ENCODE peak calls at places on chromosomes 4 and X, in six cellular contexts. I is SK-N-SH, B is GM23338, U is GM23248, Y is PC-3, A is PC-9. G is an unnamed sample. For H3K9me2 and H3F3A, the result is how much of the 10 kb centered on the place peaks cover.

GRCh38 chr4:127968565-127968964 is 3.4 kb downstream of the ABHD18 start:
- DNase-seq in I (no peak), B (no peak), U (no peak), Y (no peak), A (no peak), G (no peak)

GRCh38 chr4:47071863-47072441 is 40.6 kb downstream of the GABRB1 start:
- DNase-seq in I (no peak), B (no peak), U (peak), Y (peak), A (no peak), G (peak)

GRCh38 chr4:68594678-68595077 is 18.6 kb upstream of the UGT2B17 start:
- DNase-seq in I (no peak), B (no peak), U (no peak), Y (no peak), A (no peak), G (no peak)

GRCh38 chr4:4306920-4307319 is 16.9 kb downstream of the ZBTB49 start:
- DNase-seq in I (no peak), B (no peak), U (no peak), Y (no peak), A (no peak), G (no peak)

GRCh38 chr4:58761563-58761962 is 1651.4 kb upstream of the IGFBP7 start:
- DNase-seq in I (no peak), B (no peak), U (no peak), Y (no peak), A (no peak), G (no peak)

GRCh38 chr4:106365613-106366012 is 3.0 kb downstream of the GIMD1 start:
- DNase-seq in I (no peak), B (no peak), U (peak), Y (peak), A (no peak), G (no peak)

GRCh38 chr4:8501781-8502180 is 61.2 kb downstream of the TRMT44 start:
- DNase-seq in I (no peak), B (no peak), U (no peak), Y (no peak), A (no peak), G (no peak)

GRCh38 chrX:47133493-47133892 is 11.0 kb downstream of the NDUFB11 start:
- DNase-seq in I (no peak), B (no peak), U (no peak), Y (no peak), A (no peak), G (no peak)

GRCh38 chr4:38572798-38573197 is 91.2 kb upstream of the KLF3 start:
- DNase-seq in I (no peak), B (no peak), U (no peak), Y (no peak), A (no peak), G (no peak)

GRCh38 chrX:96407501-96407900 is 277.1 kb upstream of the DIAPH2 start:
- DNase-seq in I (no peak), B (no peak), U (peak), Y (peak), A (peak), G (no peak)

GRCh38 chr4:103786014-103786413 is 66.2 kb upstream of the TACR3 start:
- DNase-seq in I (peak), B (peak), U (peak), Y (peak), A (peak), G (peak)

GRCh38 chr4:71300964-71301363 is 37.9 kb upstream of the SLC4A4 start:
- DNase-seq in I (no peak), B (no peak), U (no peak), Y (no peak), A (no peak), G (no peak)

GRCh38 chr4:25253072-25253447 is 19.2 kb downstream of the PI4K2B start:
- DNase-seq in I (no peak), B (no peak), U (no peak), Y (peak), A (no peak), G (no peak)

GRCh38 chr4:40316333-40316781 is 18.8 kb upstream of the CHRNA9 start:
- DNase-seq in I (no peak), B (no peak), U (peak), Y (peak), A (peak), G (peak)

GRCh38 chr4:181166742-181167399 is 1076.3 kb upstream of the TENM3 start:
- DNase-seq in I (no peak), B (peak), U (no peak), Y (no peak), A (no peak), G (no peak)

GRCh38 chr4:7364979-7365378 is 69.8 kb downstream of the PSAPL1 start:
- DNase-seq in I (no peak), B (no peak), U (no peak), Y (no peak), A (no peak), G (no peak)

GRCh38 chr4:73855406-73855805 is 2.3 kb downstream of the PF4V1 start:
- DNase-seq in I (no peak), B (no peak), U (no peak), Y (no peak), A (no peak), G (no peak)

GRCh38 chr4:89222171-89222570 is 85.4 kb downstream of the GPRIN3 start:
- DNase-seq in I (no peak), B (no peak), U (no peak), Y (peak), A (peak), G (peak)

GRCh38 chr4:88448905-88449689 is 7.8 kb upstream of the HERC5 start:
- DNase-seq in I (no peak), B (no peak), U (no peak), Y (no peak), A (no peak), G (no peak)

GRCh38 chr4:137677851-137678250 is 145.6 kb upstream of the PCDH18 start:
- DNase-seq in I (no peak), B (no peak), U (peak), Y (peak), A (no peak), G (no peak)

GRCh38 chr4:152540293-152540674 is 4.4 kb upstream of the FBXW7 start:
- DNase-seq in I (no peak), B (peak), U (no peak), Y (no peak), A (no peak), G (no peak)

GRCh38 chrX:33207056-33207455 is 4.3 kb downstream of the DMD start:
- DNase-seq in I (no peak), B (no peak), U (no peak), Y (no peak), A (no peak), G (no peak)
- H3K9me2 ChIP-seq in I (under half), B (under half), U (under half), Y (under half), A (under half), G (under half)

DNA sequence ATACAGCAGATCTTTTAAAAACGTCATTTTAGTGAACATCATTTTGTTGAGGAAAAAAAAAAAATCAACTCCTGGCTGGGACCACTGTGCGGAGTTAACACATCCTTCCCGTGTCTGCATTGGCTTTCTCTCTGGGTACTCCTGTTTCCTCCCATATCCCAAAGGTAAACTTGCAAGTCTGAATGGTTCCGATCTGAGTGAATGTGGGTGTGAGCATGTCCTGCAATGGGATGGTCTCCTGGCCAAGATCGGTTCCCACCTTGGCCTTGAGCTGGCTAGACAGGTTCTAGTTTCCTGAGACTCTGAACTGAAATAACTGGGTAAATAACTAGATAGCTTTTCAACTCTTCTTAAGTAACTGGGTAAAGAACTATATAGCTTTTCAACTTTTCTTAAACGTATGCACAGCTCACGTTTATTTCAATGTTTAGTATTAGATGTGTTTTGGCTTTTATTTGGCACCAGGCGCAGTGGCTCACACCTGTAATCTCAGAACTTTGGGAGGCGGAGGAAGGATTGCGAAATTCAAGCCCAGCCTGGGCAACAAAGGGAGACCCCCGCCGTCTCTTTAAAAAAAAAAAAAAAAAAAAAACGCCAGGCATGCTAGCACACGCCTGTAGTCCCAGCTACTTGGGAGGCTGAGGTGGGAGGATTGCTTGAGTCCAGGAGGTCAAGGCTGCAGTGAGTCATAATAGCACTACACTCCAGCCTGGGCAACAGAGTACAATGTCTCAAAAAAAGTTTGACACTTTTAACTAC is 14.0 kb downstream of the RBMX start:
- DNase-seq in I (no peak), B (peak), U (no peak), Y (no peak), A (no peak), G (no peak)
- H3F3A ChIP-seq in I (under half), B (under half), U (under half), Y (under half), A (under half), G (under half)

DNA sequence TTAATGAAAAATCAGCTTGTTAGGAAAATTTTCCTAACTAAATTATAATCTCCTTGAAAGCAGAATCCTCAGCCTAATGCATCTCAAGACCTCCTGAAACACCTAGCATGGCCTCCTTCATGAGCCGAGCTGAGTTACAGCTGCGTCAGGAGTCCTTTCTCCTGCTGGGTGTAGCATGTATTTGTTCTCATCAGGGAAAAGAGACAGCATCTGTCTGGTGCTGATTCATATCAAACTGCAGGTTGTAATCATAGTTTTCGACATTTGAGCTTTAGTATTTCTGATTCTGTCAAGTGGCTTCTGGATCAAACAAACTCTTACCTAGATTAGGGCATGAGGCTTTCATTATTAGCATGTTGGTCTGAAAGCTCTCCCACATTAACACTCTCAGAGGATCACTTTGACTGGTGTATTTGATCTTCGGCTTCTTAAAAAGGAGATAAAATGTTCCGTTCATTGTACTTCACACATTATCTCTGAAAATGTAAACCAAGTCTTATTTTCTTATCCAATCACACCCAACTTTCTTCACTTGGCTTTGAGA is 140.1 kb upstream of the FRG1 start:
- DNase-seq in I (no peak), B (no peak), U (no peak), Y (no peak), A (no peak), G (no peak)
- H3K27ac ChIP-seq in I (no peak), B (no peak), U (no peak), Y (no peak), A (no peak), G (no peak)

GRCh38 chr4:77669911-77670590 is 64.4 kb downstream of the CXCL13 start:
- DNase-seq in I (no peak), B (no peak), U (no peak), Y (no peak), A (no peak), G (no peak)
- H3K9me2 ChIP-seq in I (under half), B (under half), U (under half), Y (under half), A (under half), G (under half)

GRCh38 chr4:139177888-139178609 is 1.0 kb upstream of the ELF2 start:
- DNase-seq in I (peak), B (peak), U (peak), Y (peak), A (peak), G (peak)
- H3F3A ChIP-seq in I (under half), B (under half), U (under half), Y (under half), A (under half), G (under half)

DNA sequence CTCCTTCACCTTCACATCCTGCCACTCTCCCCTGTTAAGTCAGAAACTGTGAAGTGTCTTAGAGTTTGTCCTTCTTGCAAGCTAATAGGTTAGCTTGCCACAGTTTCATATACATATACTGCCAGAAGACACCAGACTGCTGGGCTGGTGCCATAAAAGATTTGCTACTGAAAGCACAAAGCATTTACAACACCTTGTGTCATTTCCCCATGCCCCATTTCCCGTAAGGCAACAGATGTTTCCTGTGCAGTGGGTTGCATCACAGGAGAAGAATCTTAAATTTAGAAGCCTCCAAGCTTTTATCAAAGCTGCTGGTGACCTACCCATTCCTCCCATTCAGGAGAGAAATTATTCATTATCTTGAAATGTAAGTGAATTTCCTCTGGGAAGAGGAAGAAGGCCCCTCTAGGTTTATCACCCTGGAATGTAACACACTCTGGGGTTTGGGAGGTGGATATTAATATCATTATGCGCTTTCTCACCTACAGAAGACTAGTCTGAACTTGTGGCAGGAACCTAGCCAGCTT is 34.5 kb upstream of the RAB33B start:
- DNase-seq in I (no peak), B (no peak), U (peak), Y (no peak), A (no peak), G (peak)
- H3K27ac ChIP-seq in I (no peak), B (no peak), U (peak), Y (no peak), A (no peak), G (peak)

GRCh38 chrX:150765237-150765636 is 72.0 kb downstream of the MTMR1 start:
- DNase-seq in I (no peak), B (no peak), U (no peak), Y (no peak), A (no peak), G (no peak)

GRCh38 chrX:150767045-150767395 is 73.8 kb downstream of the MTMR1 start:
- DNase-seq in I (no peak), B (no peak), U (peak), Y (no peak), A (no peak), G (no peak)

GRCh38 chrX:150766351-150767044 is 73.3 kb downstream of the MTMR1 start:
- DNase-seq in I (no peak), B (peak), U (no peak), Y (no peak), A (no peak), G (no peak)

GRCh38 chrX:150767475-150768131 is 74.4 kb downstream of the MTMR1 start:
- DNase-seq in I (no peak), B (no peak), U (peak), Y (peak), A (no peak), G (no peak)

GRCh38 chrX:150765782-150766350 is 72.7 kb downstream of the MTMR1 start:
- DNase-seq in I (no peak), B (peak), U (no peak), Y (no peak), A (no peak), G (no peak)
- H3K9me2 ChIP-seq in I (under half), B (under half), U (under half), Y (under half), A (under half), G (under half)

DNA sequence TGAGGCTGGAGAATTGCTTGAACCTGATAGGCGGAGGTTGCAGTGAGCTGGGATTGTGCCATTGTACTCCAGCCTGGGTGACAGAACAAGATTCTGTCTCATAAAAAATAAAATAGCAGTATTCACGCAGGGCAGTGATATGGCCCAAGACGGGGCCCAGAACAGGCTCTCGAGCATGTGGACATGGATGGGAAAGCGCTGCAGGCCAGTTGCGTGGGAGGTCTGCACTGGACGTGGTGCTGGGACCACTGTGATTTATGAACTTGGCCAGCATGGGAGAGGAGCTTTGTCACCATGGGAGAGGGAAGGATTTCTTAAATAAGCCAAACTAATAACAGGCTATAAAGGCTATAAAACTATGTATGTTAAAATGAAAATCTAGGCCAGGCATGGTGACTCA is 51.6 kb downstream of the NSD2 start:
- DNase-seq in I (no peak), B (no peak), U (no peak), Y (no peak), A (no peak), G (no peak)
- H3F3A ChIP-seq in I (under half), B (under half), U (under half), Y (under half), A (under half), G (under half)

G was measured in MM.1S.